ENCODE peak calls at places on chromosomes 12 and 14, in eight cellular contexts. M is body of pancreas, Y is gastrocnemius medialis, H is left lung, U is lower lobe of right lung, R is pancreas, I is Panc1, C is upper lobe of left lung. B is an unnamed sample.

GRCh38 chr14:79412822-79413221 is 798.5 kb downstream of the DIO2 start:
- ATAC-seq in M (no peak), Y (no peak), H (no peak), U (no peak), R (peak; percentile 38), I (no peak), C (no peak), B (no peak)

GRCh38 chr14:90797451-90797850 is 18.8 kb downstream of the TTC7B start:
- ATAC-seq in M (no peak), Y (no peak), H (no peak), U (no peak), R (no peak), I (no peak), C (no peak), B (no peak)

GRCh38 chr12:93127582-93128331 is 198.7 kb upstream of the EEA1 start:
- ATAC-seq in M (peak; percentile 78), Y (peak; percentile 49), H (peak; percentile 80), U (peak; percentile 90), R (peak; percentile 87), I (no peak), C (peak; percentile 89), B (peak; percentile 88)

GRCh38 chr12:13124661-13125505 is 21.4 kb upstream of the GSG1 start:
- ATAC-seq in M (no peak), Y (no peak), H (no peak), U (no peak), R (no peak), I (no peak), C (no peak), B (no peak)

GRCh38 chr12:100215209-100215608 is 14.6 kb downstream of the ACTR6 start:
- ATAC-seq in M (no peak), Y (no peak), H (peak; percentile 47), U (no peak), R (no peak), I (no peak), C (no peak), B (peak; percentile 84)

GRCh38 chr14:21711360-21711961 is 37.8 kb upstream of the OR4E1 start:
- ATAC-seq in M (peak; percentile 56), Y (no peak), H (peak; percentile 78), U (peak; percentile 71), R (no peak), I (no peak), C (no peak), B (no peak)

GRCh38 chr12:117699575-117699974 is 269.2 kb downstream of the KSR2 start:
- ATAC-seq in M (no peak), Y (no peak), H (no peak), U (no peak), R (no peak), I (no peak), C (no peak), B (no peak)

GRCh38 chr12:13718271-13718670 is 263.1 kb downstream of the GRIN2B start:
- ATAC-seq in M (no peak), Y (no peak), H (no peak), U (no peak), R (no peak), I (no peak), C (no peak), B (no peak)

GRCh38 chr12:125178222-125178621 is 113.0 kb downstream of the AACS start:
- ATAC-seq in M (no peak), Y (no peak), H (no peak), U (no peak), R (no peak), I (no peak), C (no peak), B (no peak)

GRCh38 chr12:52351196-52352059 is 15.9 kb downstream of the KRT85 start:
- ATAC-seq in M (no peak), Y (no peak), H (no peak), U (peak; percentile 45), R (peak; percentile 53), I (no peak), C (no peak), B (no peak)

GRCh38 chr12:92278378-92278828 is 132.8 kb upstream of the BTG1 start:
- ATAC-seq in M (peak; percentile 52), Y (peak; percentile 92), H (no peak), U (no peak), R (no peak), I (no peak), C (no peak), B (peak; percentile 68)

GRCh38 chr12:12992418-12993175 is 7.5 kb downstream of the HEBP1 start:
- ATAC-seq in M (peak; percentile 41), Y (no peak), H (peak; percentile 82), U (peak; percentile 85), R (no peak), I (no peak), C (peak; percentile 74), B (peak; percentile 93)

GRCh38 chr12:93363854-93364297 is 13.8 kb upstream of the NUDT4 start:
- ATAC-seq in M (no peak), Y (no peak), H (no peak), U (peak; percentile 59), R (no peak), I (no peak), C (no peak), B (no peak)

GRCh38 chr12:69338120-69338859 is 9.9 kb upstream of the LYZ start:
- ATAC-seq in M (peak; percentile 25), Y (no peak), H (peak; percentile 14), U (peak; percentile 15), R (no peak), I (no peak), C (no peak), B (no peak)

GRCh38 chr12:65860584-65860983 is 36.3 kb downstream of the HMGA2 start:
- ATAC-seq in M (no peak), Y (no peak), H (no peak), U (no peak), R (no peak), I (no peak), C (no peak), B (no peak)

GRCh38 chr12:94276725-94277124 is 128.3 kb downstream of the PLXNC1 start:
- ATAC-seq in M (no peak), Y (no peak), H (no peak), U (no peak), R (no peak), I (no peak), C (no peak), B (no peak)

GRCh38 chr12:6788972-6789905 is at the start of gene CD4:
- ATAC-seq in M (no peak), Y (peak; percentile 21), H (peak; percentile 79), U (peak; percentile 83), R (no peak), I (no peak), C (peak; percentile 63), B (peak; percentile 67)

GRCh38 chr12:90987101-90987500 is 17.7 kb downstream of the EPYC start:
- ATAC-seq in M (no peak), Y (no peak), H (no peak), U (no peak), R (no peak), I (no peak), C (no peak), B (no peak)

GRCh38 chr12:53618340-53618739 is 7.8 kb downstream of the ATF7 start:
- ATAC-seq in M (no peak), Y (no peak), H (no peak), U (no peak), R (no peak), I (no peak), C (no peak), B (no peak)
- H3K4me3 ChIP-seq in M (no peak overlapping the region), Y (peak overlapping the region; percentile 36), H (peak overlapping the region; percentile 26), U (peak overlapping the region; percentile 31), R (no peak overlapping the region), I (peak overlapping the region; percentile 17), C (no peak overlapping the region), B (no peak overlapping the region)

GRCh38 chr12:18141583-18141982 is 51.6 kb upstream of the RERGL start:
- ATAC-seq in M (no peak), Y (no peak), H (no peak), U (no peak), R (no peak), I (no peak), C (no peak), B (no peak)

GRCh38 chr12:18140969-18141368 is 51.0 kb upstream of the RERGL start:
- ATAC-seq in M (no peak), Y (no peak), H (no peak), U (no peak), R (no peak), I (no peak), C (no peak), B (no peak)

GRCh38 chr12:18139254-18139653 is 49.3 kb upstream of the RERGL start:
- ATAC-seq in M (no peak), Y (no peak), H (no peak), U (no peak), R (no peak), I (no peak), C (no peak), B (no peak)

GRCh38 chr12:18135509-18135908 is 45.5 kb upstream of the RERGL start:
- ATAC-seq in M (no peak), Y (no peak), H (peak; percentile 27), U (no peak), R (no peak), I (no peak), C (no peak), B (peak; percentile 53)

DNA sequence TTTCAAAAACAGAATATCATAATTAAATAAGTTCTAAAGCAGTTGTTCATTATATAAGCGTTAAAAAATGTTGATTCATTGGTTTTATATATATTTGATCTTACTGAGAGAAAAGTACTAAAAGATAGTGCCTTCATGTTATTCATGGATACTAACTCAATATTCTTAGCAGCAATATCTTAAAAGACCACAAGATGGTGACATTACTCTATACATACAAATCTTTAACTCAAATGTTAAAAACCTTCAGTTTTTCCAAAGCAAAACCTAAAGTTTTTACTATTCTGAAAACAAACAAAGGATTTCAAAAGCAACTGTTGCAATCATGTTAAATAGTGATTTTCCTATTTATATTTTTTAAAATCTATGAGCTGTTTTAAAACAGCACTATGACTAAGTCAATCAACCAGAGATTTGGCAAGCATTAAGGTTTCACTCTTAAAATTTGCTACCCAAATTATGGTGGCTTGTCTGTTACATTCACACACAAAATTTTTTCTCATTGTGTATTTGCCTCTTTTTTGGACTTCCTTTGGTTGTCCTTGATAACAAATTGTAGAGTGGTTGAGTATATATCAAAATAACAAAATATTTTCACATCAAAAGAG is 50.1 kb upstream of the RERGL start:
- ATAC-seq in M (no peak), Y (no peak), H (peak; percentile 77), U (no peak), R (no peak), I (no peak), C (no peak), B (no peak)
- TF ChIP-seq CTCF in M (peak; percentile 60), Y (peak; percentile 35), H (peak; percentile 52), U (peak; percentile 54), R (peak; percentile 49), I (peak; percentile 30), C (no peak), B (peak; percentile 34)

DNA sequence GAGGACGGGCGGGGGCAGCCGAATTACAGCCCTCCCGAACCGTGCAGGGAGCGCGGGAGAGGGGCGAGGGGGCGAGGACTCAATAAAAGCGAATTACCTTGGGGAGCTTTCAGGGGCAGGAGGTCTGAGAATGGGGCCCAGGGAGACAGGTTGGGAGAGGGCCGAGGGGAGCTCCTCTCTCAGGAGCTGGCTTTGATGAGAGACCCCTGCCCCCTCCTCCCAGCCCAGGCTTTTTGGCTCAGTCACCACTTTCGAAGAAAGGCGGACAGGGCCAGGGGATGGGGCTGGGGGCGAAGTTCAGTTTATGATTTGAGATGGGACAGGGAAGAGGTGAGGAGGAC is 783 bp downstream of the HOXC9 start:
- ATAC-seq in M (no peak), Y (no peak), H (no peak), U (no peak), R (no peak), I (no peak), C (no peak), B (no peak)
- H3K4me3 ChIP-seq in M (no peak overlapping the region), Y (peak overlapping the region; percentile 77), H (no peak overlapping the region), U (no peak overlapping the region), R (no peak overlapping the region), I (peak overlapping the region; percentile 66), C (no peak overlapping the region), B (no peak overlapping the region)

GRCh38 chr14:23286020-23286903 is at the start of gene HOMEZ:
- ATAC-seq in M (peak; percentile 99), Y (peak; percentile 93), H (peak; percentile 99), U (peak; percentile 99), R (peak; percentile 97), I (peak; percentile 99), C (peak; percentile 100), B (peak; percentile 99)
- TF ChIP-seq CTCF in M (peak; percentile 28), Y (no peak), H (no peak), U (no peak), R (no peak), I (no peak), C (no peak), B (peak; percentile 43)

B was measured in gastroesophageal sphincter.